ENCODE peak calls at places on chromosome 3, in eight cellular contexts. E is neuronal stem cell, Y is psoas muscle, T is mesendoderm, O is lower lobe of right lung, D is cardiac muscle cell, G is aorta, Z is kidney. L is an unnamed sample.
A peak's percentile ranks its signal among the peaks of the same experiment; 100 is the strongest.

GRCh38 chr3:72977060-72977459 is 19.6 kb upstream of the PPP4R2 start:
- DNase-seq in E (no peak), Y (no peak), T (no peak), O (no peak), D (peak; percentile 49), G (no peak), Z (no peak), L (no peak)

GRCh38 chr3:184368804-184369183 is 7.3 kb downstream of the POLR2H start:
- DNase-seq in E (no peak), Y (no peak), T (no peak), O (no peak), D (peak; percentile 69), G (peak; percentile 83), Z (no peak), L (no peak)

GRCh38 chr3:157201648-157202278 is 41.8 kb upstream of the CCNL1 start:
- DNase-seq in E (no peak), Y (no peak), T (peak; percentile 65), O (no peak), D (peak; percentile 74), G (no peak), Z (no peak), L (no peak)

GRCh38 chr3:34859741-34860140 is 779.6 kb upstream of the ARPP21 start:
- DNase-seq in E (no peak), Y (no peak), T (peak; percentile 40), O (no peak), D (peak; percentile 13), G (no peak), Z (no peak), L (no peak)

GRCh38 chr3:135869439-135870105 is 96.0 kb upstream of the PPP2R3A start:
- DNase-seq in E (no peak), Y (no peak), T (no peak), O (no peak), D (no peak), G (no peak), Z (no peak), L (no peak)

GRCh38 chr3:63656791-63657190 is 4.3 kb downstream of the SNTN start:
- DNase-seq in E (no peak), Y (no peak), T (no peak), O (no peak), D (no peak), G (no peak), Z (no peak), L (no peak)

GRCh38 chr3:172285844-172286243 is 162.4 kb downstream of the GHSR start:
- DNase-seq in E (no peak), Y (no peak), T (no peak), O (no peak), D (peak; percentile 58), G (no peak), Z (no peak), L (no peak)

GRCh38 chr3:188720636-188721035 is 451.1 kb upstream of the TPRG1 start:
- DNase-seq in E (no peak), Y (no peak), T (no peak), O (no peak), D (peak; percentile 17), G (no peak), Z (no peak), L (no peak)

GRCh38 chr3:119356646-119357045 is 62.5 kb downstream of the ARHGAP31 start:
- DNase-seq in E (no peak), Y (no peak), T (no peak), O (no peak), D (peak; percentile 26), G (no peak), Z (no peak), L (no peak)

GRCh38 chr3:53222183-53222901 is 33.5 kb downstream of the TKT start:
- DNase-seq in E (no peak), Y (no peak), T (no peak), O (peak; percentile 36), D (no peak), G (peak; percentile 30), Z (no peak), L (no peak)

GRCh38 chr3:181711325-181712135 is at the start of gene SOX2:
- DNase-seq in E (peak; percentile 95), Y (peak; percentile 56), T (peak; percentile 88), O (peak; percentile 74), D (peak; percentile 42), G (no peak), Z (no peak), L (peak; percentile 25)

GRCh38 chr3:76111808-76112207 is 326.5 kb upstream of the ZNF717 start:
- DNase-seq in E (no peak), Y (no peak), T (no peak), O (no peak), D (no peak), G (no peak), Z (no peak), L (no peak)

GRCh38 chr3:154775821-154776548 is 304.1 kb upstream of the MME start:
- DNase-seq in E (no peak), Y (no peak), T (peak; percentile 34), O (no peak), D (no peak), G (no peak), Z (no peak), L (no peak)

GRCh38 chr3:12953201-12953712 is 111.9 kb upstream of the RPL32 start:
- DNase-seq in E (no peak), Y (no peak), T (no peak), O (no peak), D (no peak), G (no peak), Z (no peak), L (no peak)

GRCh38 chr3:61894988-61895935 is 333.9 kb downstream of the PTPRG start:
- DNase-seq in E (no peak), Y (peak; percentile 37), T (peak; percentile 85), O (no peak), D (peak; percentile 84), G (peak; percentile 79), Z (peak; percentile 70), L (peak; percentile 17)
- H3K4me1 ChIP-seq in E (peaks cover 5% of the 10 kb centered on the region), Y (peaks cover 19% of the 10 kb centered on the region), T (peaks cover 10% of the 10 kb centered on the region), O (peaks cover 21% of the 10 kb centered on the region), D (peaks cover 33% of the 10 kb centered on the region), G (no peaks in the 10 kb centered on the region), Z (peaks cover 3% of the 10 kb centered on the region), L (peaks cover 7% of the 10 kb centered on the region)

DNA sequence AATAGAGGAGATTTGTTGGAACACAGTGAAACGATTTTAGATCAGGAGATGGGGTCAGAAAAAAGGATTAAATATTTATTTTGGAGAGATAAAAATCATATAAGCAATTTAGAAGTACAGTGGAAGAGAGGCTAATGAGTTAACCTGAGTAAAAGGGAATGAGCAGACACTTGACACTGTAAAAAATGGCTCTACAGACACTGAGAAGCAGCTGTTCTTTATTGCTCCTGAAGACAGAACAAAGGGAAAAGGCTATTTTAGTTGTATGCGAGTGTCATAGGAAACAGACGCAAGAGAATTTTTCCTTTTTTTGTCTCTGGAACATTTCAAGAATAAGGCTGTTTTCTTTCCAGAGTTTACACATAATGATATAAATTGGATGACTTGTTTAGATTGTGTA is 34.3 kb downstream of the ASTE1 start:
- DNase-seq in E (no peak), Y (no peak), T (no peak), O (no peak), D (no peak), G (no peak), Z (no peak), L (no peak)
- H3K4me1 ChIP-seq in E (no peaks in the 10 kb centered on the region), Y (no peaks in the 10 kb centered on the region), T (no peaks in the 10 kb centered on the region), O (no peaks in the 10 kb centered on the region), D (no peaks in the 10 kb centered on the region), G (no peaks in the 10 kb centered on the region), Z (no peaks in the 10 kb centered on the region), L (no peaks in the 10 kb centered on the region)

GRCh38 chr3:100044369-100044768 is 69.9 kb downstream of the FILIP1L start:
- DNase-seq in E (no peak), Y (no peak), T (no peak), O (no peak), D (no peak), G (no peak), Z (no peak), L (no peak)

GRCh38 chr3:100045696-100046095 is 68.6 kb downstream of the FILIP1L start:
- DNase-seq in E (no peak), Y (peak; percentile 67), T (peak; percentile 72), O (no peak), D (peak; percentile 98), G (peak; percentile 82), Z (peak; percentile 80), L (no peak)

GRCh38 chr3:100048248-100048647 is 66.1 kb downstream of the FILIP1L start:
- DNase-seq in E (no peak), Y (no peak), T (no peak), O (no peak), D (no peak), G (peak; percentile 36), Z (no peak), L (no peak)

GRCh38 chr3:100046986-100047385 is 67.3 kb downstream of the FILIP1L start:
- DNase-seq in E (no peak), Y (no peak), T (no peak), O (no peak), D (no peak), G (no peak), Z (no peak), L (no peak)

DNA sequence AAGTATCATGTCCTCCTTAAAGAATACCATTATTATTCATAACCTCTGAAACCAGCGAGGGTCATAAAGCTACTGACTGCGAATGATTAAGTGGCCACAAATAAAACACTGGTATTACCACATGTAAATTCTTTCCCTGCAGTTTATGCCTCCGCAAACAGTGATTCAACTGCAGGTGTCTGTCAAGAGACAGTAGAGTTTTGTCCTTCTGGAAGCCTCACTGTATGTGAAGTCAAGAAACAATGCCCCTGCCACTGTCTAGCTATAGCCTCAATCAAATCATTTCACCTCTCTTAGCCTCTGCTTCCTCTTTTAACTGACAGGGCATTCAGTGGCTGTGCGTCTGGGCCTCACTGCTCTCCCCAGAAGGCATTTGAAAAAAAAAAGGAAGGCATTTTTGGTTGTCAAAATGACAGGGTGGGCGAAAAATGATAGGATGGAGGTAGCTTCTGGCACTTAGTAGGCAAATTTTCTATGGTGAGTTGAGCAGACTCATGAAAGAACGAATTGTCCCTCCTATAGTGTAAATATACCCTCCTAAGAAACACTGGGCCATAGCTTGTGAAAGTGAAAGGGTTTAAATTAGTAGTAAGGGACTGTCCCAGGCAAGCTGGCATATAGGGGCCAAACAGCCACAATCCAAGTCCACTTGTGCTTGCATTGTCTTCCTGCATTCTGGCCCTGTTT is 66.7 kb downstream of the FILIP1L start:
- DNase-seq in E (no peak), Y (no peak), T (no peak), O (no peak), D (peak; percentile 73), G (peak; percentile 42), Z (no peak), L (no peak)
- H3K4me1 ChIP-seq in E (peaks cover 19% of the 10 kb centered on the region), Y (peaks cover 63% of the 10 kb centered on the region), T (no peaks in the 10 kb centered on the region), O (peaks cover 36% of the 10 kb centered on the region), D (no peaks in the 10 kb centered on the region), G (peaks cover 4% of the 10 kb centered on the region), Z (peaks cover 9% of the 10 kb centered on the region), L (no peaks in the 10 kb centered on the region)

GRCh38 chr3:125000661-125001060 is 55.1 kb downstream of the HEG1 start:
- DNase-seq in E (no peak), Y (no peak), T (no peak), O (no peak), D (no peak), G (no peak), Z (no peak), L (no peak)

GRCh38 chr3:124999897-125000296 is 55.9 kb downstream of the HEG1 start:
- DNase-seq in E (no peak), Y (no peak), T (no peak), O (no peak), D (no peak), G (no peak), Z (no peak), L (no peak)

GRCh38 chr3:124997303-124998246 is 58.2 kb downstream of the HEG1 start:
- DNase-seq in E (no peak), Y (no peak), T (no peak), O (no peak), D (no peak), G (no peak), Z (no peak), L (no peak)

GRCh38 chr3:124998247-124998630 is 57.6 kb downstream of the HEG1 start:
- DNase-seq in E (no peak), Y (no peak), T (no peak), O (no peak), D (no peak), G (no peak), Z (no peak), L (no peak)

GRCh38 chr3:124999317-124999716 is 56.5 kb downstream of the HEG1 start:
- DNase-seq in E (no peak), Y (no peak), T (no peak), O (no peak), D (no peak), G (no peak), Z (no peak), L (no peak)
- H3K4me1 ChIP-seq in E (peaks cover 43% of the 10 kb centered on the region), Y (peaks cover 31% of the 10 kb centered on the region), T (no peaks in the 10 kb centered on the region), O (peaks cover 83% of the 10 kb centered on the region), D (peaks cover 55% of the 10 kb centered on the region), G (no peaks in the 10 kb centered on the region), Z (peaks cover 21% of the 10 kb centered on the region), L (peaks cover 28% of the 10 kb centered on the region)